ENCODE peak calls at places on chromosome 1, in nine cellular contexts. U, K, G, W, N, J, R, X and B are unnamed samples.

GRCh38 chr1:155083865-155084721 is 5.5 kb downstream of the EFNA3 start:
- DNase-seq in U (peak), G (no peak), N (peak), X (peak), J (no peak), W (peak), R (no peak), K (peak), B (no peak)

GRCh38 chr1:116708255-116708900 is 40.8 kb upstream of the IGSF3 start:
- DNase-seq in G (no peak), N (peak), X (no peak), R (no peak), J (no peak), K (peak), U (no peak), W (no peak), B (no peak)

GRCh38 chr1:71081697-71082080 is 854 bp upstream of the ZRANB2 start:
- DNase-seq in R (peak), K (no peak), G (no peak), X (no peak), W (peak), U (peak), N (no peak), J (no peak), B (no peak)

GRCh38 chr1:40059292-40059959 is 18.9 kb downstream of the CAP1 start:
- DNase-seq in X (peak), J (no peak), U (peak), R (no peak), W (peak), K (no peak), N (peak), G (no peak), B (peak)

GRCh38 chr1:185512442-185512841 is 195.4 kb upstream of the IVNS1ABP start:
- DNase-seq in J (no peak), R (no peak), U (no peak), W (no peak), X (no peak), G (no peak), K (no peak), N (no peak), B (no peak)

GRCh38 chr1:1550591-1551432 is 10.4 kb upstream of the TMEM240 start:
- DNase-seq in W (peak), N (no peak), J (no peak), U (no peak), R (no peak), K (no peak), G (no peak), X (peak), B (peak)

GRCh38 chr1:220797553-220797952 is 10.8 kb downstream of the MTARC1 start:
- DNase-seq in U (no peak), N (no peak), K (no peak), J (no peak), R (no peak), G (no peak), W (no peak), X (no peak), B (no peak)

GRCh38 chr1:151545542-151545941 is 5.4 kb downstream of the TUFT1 start:
- DNase-seq in U (no peak), G (no peak), K (no peak), J (no peak), W (no peak), N (no peak), R (no peak), X (no peak), B (no peak)

GRCh38 chr1:213987876-213988638 is at the start of gene PROX1:
- DNase-seq in G (peak), X (peak), J (no peak), W (peak), R (peak), U (peak), N (peak), K (peak), B (peak)

GRCh38 chr1:235253219-235253640 is 74.7 kb downstream of the ARID4B start:
- DNase-seq in U (peak), J (peak), W (peak), R (no peak), N (peak), X (peak), G (peak), K (peak), B (peak)

GRCh38 chr1:94846286-94846685 is 26.1 kb downstream of the SLC44A3 start:
- DNase-seq in U (no peak), J (no peak), G (no peak), K (no peak), R (no peak), X (no peak), N (no peak), W (peak), B (no peak)

GRCh38 chr1:226424228-226425003 is 16.5 kb upstream of the PARP1 start:
- DNase-seq in K (peak), G (no peak), J (no peak), N (no peak), R (no peak), U (peak), W (peak), X (no peak), B (peak)

GRCh38 chr1:49465486-49466185 is 558.1 kb downstream of the AGBL4 start:
- DNase-seq in R (no peak), K (no peak), N (no peak), J (no peak), X (no peak), W (no peak), G (no peak), U (no peak), B (no peak)

GRCh38 chr1:93629101-93630059 is 52.3 kb downstream of the BCAR3 start:
- DNase-seq in X (peak), J (no peak), W (peak), G (no peak), N (peak), U (peak), R (no peak), K (peak), B (peak)

GRCh38 chr1:35049116-35049515 is 17.4 kb upstream of the ZMYM6 start:
- DNase-seq in W (peak), J (no peak), U (no peak), G (no peak), N (peak), R (no peak), K (no peak), X (peak), B (no peak)

GRCh38 chr1:56513095-56513494 is 66.3 kb downstream of the PLPP3 start:
- DNase-seq in J (no peak), U (no peak), W (peak), G (no peak), R (no peak), K (no peak), N (no peak), X (no peak), B (no peak)

GRCh38 chr1:31939484-31940329 is 1.5 kb upstream of the PTP4A2 start:
- DNase-seq in J (peak), X (peak), W (peak), U (peak), G (peak), R (peak), N (peak), K (peak), B (peak)

GRCh38 chr1:59516881-59517280 is 220.0 kb downstream of the FGGY start:
- DNase-seq in W (peak), N (no peak), R (no peak), G (no peak), J (no peak), K (no peak), X (peak), U (no peak), B (peak)

GRCh38 chr1:154689063-154689462 is 81.1 kb upstream of the ADAR start:
- DNase-seq in R (no peak), K (no peak), N (no peak), W (no peak), G (no peak), U (no peak), J (no peak), X (no peak), B (no peak)